ENCODE peak calls at places on chromosomes 1 and 21, in ten cellular contexts. One of them, this sample, is unnamed.

GRCh38 chr1:228372183-228373003 is 34.2 kb downstream of the TRIM11 start:
- DNase-seq in brain microvascular endothelial cell: no peak
- DNase-seq in GM23338: no peak
- DNase-seq in body of pancreas: peak; percentile 65
- DNase-seq in small intestine: peak; percentile 53
- DNase-seq in psoas muscle: peak; percentile 25
- DNase-seq in HepG2: no peak
- DNase-seq in lower lobe of right lung: peak; percentile 52
- DNase-seq in effector memory CD4-positive, alpha-beta T cell: no peak
- DNase-seq in IMR-90: no peak
- DNase-seq in this sample: peak; percentile 3

GRCh38 chr1:6523566-6523965 is 30.7 kb downstream of the NOL9 start:
- DNase-seq in brain microvascular endothelial cell: no peak
- DNase-seq in GM23338: peak; percentile 93
- DNase-seq in body of pancreas: peak; percentile 29
- DNase-seq in small intestine: peak; percentile 37
- DNase-seq in psoas muscle: no peak
- DNase-seq in HepG2: peak; percentile 65
- DNase-seq in lower lobe of right lung: no peak
- DNase-seq in effector memory CD4-positive, alpha-beta T cell: no peak
- DNase-seq in IMR-90: peak; percentile 37
- DNase-seq in this sample: peak; percentile 53

GRCh38 chr1:32828341-32828740 is 10.9 kb downstream of the S100PBP start:
- DNase-seq in brain microvascular endothelial cell: no peak
- DNase-seq in GM23338: peak; percentile 23
- DNase-seq in body of pancreas: no peak
- DNase-seq in small intestine: no peak
- DNase-seq in psoas muscle: no peak
- DNase-seq in HepG2: peak; percentile 39
- DNase-seq in lower lobe of right lung: no peak
- DNase-seq in effector memory CD4-positive, alpha-beta T cell: no peak
- DNase-seq in IMR-90: peak; percentile 28
- DNase-seq in this sample: no peak

GRCh38 chr1:245465666-245466065 is 310.9 kb downstream of the KIF26B start:
- DNase-seq in brain microvascular endothelial cell: no peak
- DNase-seq in GM23338: no peak
- DNase-seq in body of pancreas: no peak
- DNase-seq in small intestine: no peak
- DNase-seq in psoas muscle: no peak
- DNase-seq in HepG2: no peak
- DNase-seq in lower lobe of right lung: no peak
- DNase-seq in effector memory CD4-positive, alpha-beta T cell: no peak
- DNase-seq in IMR-90: no peak
- DNase-seq in this sample: no peak

GRCh38 chr21:15552914-15553491 is 176.8 kb upstream of the USP25 start:
- DNase-seq in brain microvascular endothelial cell: no peak
- DNase-seq in GM23338: peak; percentile 45
- DNase-seq in body of pancreas: no peak
- DNase-seq in small intestine: no peak
- DNase-seq in psoas muscle: no peak
- DNase-seq in HepG2: peak; percentile 35
- DNase-seq in lower lobe of right lung: no peak
- DNase-seq in effector memory CD4-positive, alpha-beta T cell: no peak
- DNase-seq in IMR-90: peak; percentile 1
- DNase-seq in this sample: no peak

GRCh38 chr1:172588296-172589291 is 55.6 kb downstream of the SUCO start:
- DNase-seq in brain microvascular endothelial cell: peak; percentile 93
- DNase-seq in GM23338: no peak
- DNase-seq in body of pancreas: no peak
- DNase-seq in small intestine: no peak
- DNase-seq in psoas muscle: no peak
- DNase-seq in HepG2: peak; percentile 15
- DNase-seq in lower lobe of right lung: no peak
- DNase-seq in effector memory CD4-positive, alpha-beta T cell: no peak
- DNase-seq in IMR-90: peak; percentile 94
- DNase-seq in this sample: no peak

GRCh38 chr1:41559331-41559730 is 74.8 kb upstream of the EDN2 start:
- DNase-seq in brain microvascular endothelial cell: no peak
- DNase-seq in GM23338: no peak
- DNase-seq in body of pancreas: no peak
- DNase-seq in small intestine: no peak
- DNase-seq in psoas muscle: no peak
- DNase-seq in HepG2: no peak
- DNase-seq in lower lobe of right lung: no peak
- DNase-seq in effector memory CD4-positive, alpha-beta T cell: no peak
- DNase-seq in IMR-90: no peak
- DNase-seq in this sample: no peak

GRCh38 chr1:21590116-21590905 is 78.8 kb downstream of the RAP1GAP start:
- DNase-seq in brain microvascular endothelial cell: no peak
- DNase-seq in GM23338: no peak
- DNase-seq in body of pancreas: no peak
- DNase-seq in small intestine: no peak
- DNase-seq in psoas muscle: no peak
- DNase-seq in HepG2: no peak
- DNase-seq in lower lobe of right lung: no peak
- DNase-seq in effector memory CD4-positive, alpha-beta T cell: no peak
- DNase-seq in IMR-90: no peak
- DNase-seq in this sample: no peak

GRCh38 chr1:87510540-87510939 is 181.9 kb downstream of the LMO4 start:
- DNase-seq in brain microvascular endothelial cell: no peak
- DNase-seq in GM23338: no peak
- DNase-seq in body of pancreas: no peak
- DNase-seq in small intestine: no peak
- DNase-seq in psoas muscle: no peak
- DNase-seq in HepG2: no peak
- DNase-seq in lower lobe of right lung: no peak
- DNase-seq in effector memory CD4-positive, alpha-beta T cell: no peak
- DNase-seq in IMR-90: no peak
- DNase-seq in this sample: no peak

GRCh38 chr1:161037661-161038522 is 872 bp downstream of the TSTD1 start:
- DNase-seq in brain microvascular endothelial cell: no peak
- DNase-seq in GM23338: peak; percentile 54
- DNase-seq in body of pancreas: peak; percentile 49
- DNase-seq in small intestine: no peak
- DNase-seq in psoas muscle: no peak
- DNase-seq in HepG2: no peak
- DNase-seq in lower lobe of right lung: peak; percentile 60
- DNase-seq in effector memory CD4-positive, alpha-beta T cell: no peak
- DNase-seq in IMR-90: no peak
- DNase-seq in this sample: no peak
- H3K4me3 ChIP-seq in brain microvascular endothelial cell: peak overlapping the region; percentile 54
- H3K4me3 ChIP-seq in GM23338: peak overlapping the region; percentile 98
- H3K4me3 ChIP-seq in body of pancreas: peak overlapping the region; percentile 24
- H3K4me3 ChIP-seq in small intestine: peak overlapping the region; percentile 68
- H3K4me3 ChIP-seq in psoas muscle: peak overlapping the region; percentile 64
- H3K4me3 ChIP-seq in HepG2: no peak overlapping the region
- H3K4me3 ChIP-seq in lower lobe of right lung: peak overlapping the region; percentile 67
- H3K4me3 ChIP-seq in effector memory CD4-positive, alpha-beta T cell: peak overlapping the region; percentile 68
- H3K4me3 ChIP-seq in IMR-90: no peak overlapping the region
- H3K4me3 ChIP-seq in this sample: peak overlapping the region; percentile 84

GRCh38 chr1:109482242-109482641 is 1.5 kb upstream of the ATXN7L2 start:
- DNase-seq in brain microvascular endothelial cell: no peak
- DNase-seq in GM23338: no peak
- DNase-seq in body of pancreas: no peak
- DNase-seq in small intestine: no peak
- DNase-seq in psoas muscle: no peak
- DNase-seq in HepG2: no peak
- DNase-seq in lower lobe of right lung: no peak
- DNase-seq in effector memory CD4-positive, alpha-beta T cell: no peak
- DNase-seq in IMR-90: no peak
- DNase-seq in this sample: no peak

GRCh38 chr1:109485001-109485400 is 1.3 kb downstream of the ATXN7L2 start:
- DNase-seq in brain microvascular endothelial cell: no peak
- DNase-seq in GM23338: peak; percentile 39
- DNase-seq in body of pancreas: no peak
- DNase-seq in small intestine: no peak
- DNase-seq in psoas muscle: no peak
- DNase-seq in HepG2: no peak
- DNase-seq in lower lobe of right lung: no peak
- DNase-seq in effector memory CD4-positive, alpha-beta T cell: no peak
- DNase-seq in IMR-90: no peak
- DNase-seq in this sample: no peak

GRCh38 chr1:109483658-109484518 is at the start of gene ATXN7L2:
- DNase-seq in brain microvascular endothelial cell: peak; percentile 85
- DNase-seq in GM23338: peak; percentile 96
- DNase-seq in body of pancreas: peak; percentile 94
- DNase-seq in small intestine: peak; percentile 89
- DNase-seq in psoas muscle: peak; percentile 93
- DNase-seq in HepG2: peak; percentile 84
- DNase-seq in lower lobe of right lung: peak; percentile 94
- DNase-seq in effector memory CD4-positive, alpha-beta T cell: peak; percentile 91
- DNase-seq in IMR-90: peak; percentile 89
- DNase-seq in this sample: peak; percentile 94

GRCh38 chr1:109482796-109483638 is 688 bp upstream of the ATXN7L2 start:
- DNase-seq in brain microvascular endothelial cell: no peak
- DNase-seq in GM23338: peak; percentile 77
- DNase-seq in body of pancreas: peak; percentile 22
- DNase-seq in small intestine: no peak
- DNase-seq in psoas muscle: no peak
- DNase-seq in HepG2: no peak
- DNase-seq in lower lobe of right lung: peak; percentile 65
- DNase-seq in effector memory CD4-positive, alpha-beta T cell: peak; percentile 42
- DNase-seq in IMR-90: peak; percentile 13
- DNase-seq in this sample: peak; percentile 81

GRCh38 chr1:109484519-109484975 is 842 bp downstream of the ATXN7L2 start:
- DNase-seq in brain microvascular endothelial cell: no peak
- DNase-seq in GM23338: peak; percentile 74
- DNase-seq in body of pancreas: no peak
- DNase-seq in small intestine: no peak
- DNase-seq in psoas muscle: no peak
- DNase-seq in HepG2: no peak
- DNase-seq in lower lobe of right lung: no peak
- DNase-seq in effector memory CD4-positive, alpha-beta T cell: no peak
- DNase-seq in IMR-90: no peak
- DNase-seq in this sample: no peak
- H3K27ac ChIP-seq in brain microvascular endothelial cell: no peak overlapping the region
- H3K27ac ChIP-seq in GM23338: peak overlapping the region; percentile 85
- H3K27ac ChIP-seq in body of pancreas: no peak overlapping the region
- H3K27ac ChIP-seq in small intestine: no peak overlapping the region
- H3K27ac ChIP-seq in psoas muscle: peak overlapping the region; percentile 98
- H3K27ac ChIP-seq in HepG2: no peak overlapping the region
- H3K27ac ChIP-seq in lower lobe of right lung: peak overlapping the region; percentile 93
- H3K27ac ChIP-seq in effector memory CD4-positive, alpha-beta T cell: peak overlapping the region; percentile 88
- H3K27ac ChIP-seq in IMR-90: peak overlapping the region; percentile 99
- H3K27ac ChIP-seq in this sample: peak overlapping the region; percentile 100

GRCh38 chr21:46122241-46122671 is 24.3 kb downstream of the COL6A2 start:
- DNase-seq in brain microvascular endothelial cell: peak; percentile 84
- DNase-seq in GM23338: no peak
- DNase-seq in body of pancreas: peak; percentile 3
- DNase-seq in small intestine: no peak
- DNase-seq in psoas muscle: no peak
- DNase-seq in HepG2: no peak
- DNase-seq in lower lobe of right lung: peak; percentile 39
- DNase-seq in effector memory CD4-positive, alpha-beta T cell: no peak
- DNase-seq in IMR-90: peak; percentile 78
- DNase-seq in this sample: no peak
- H3K4me3 ChIP-seq in brain microvascular endothelial cell: no peak overlapping the region
- H3K4me3 ChIP-seq in GM23338: no peak overlapping the region
- H3K4me3 ChIP-seq in body of pancreas: no peak overlapping the region
- H3K4me3 ChIP-seq in small intestine: no peak overlapping the region
- H3K4me3 ChIP-seq in psoas muscle: no peak overlapping the region
- H3K4me3 ChIP-seq in HepG2: no peak overlapping the region
- H3K4me3 ChIP-seq in lower lobe of right lung: no peak overlapping the region
- H3K4me3 ChIP-seq in effector memory CD4-positive, alpha-beta T cell: no peak overlapping the region
- H3K4me3 ChIP-seq in IMR-90: no peak overlapping the region
- H3K4me3 ChIP-seq in this sample: no peak overlapping the region

DNA sequence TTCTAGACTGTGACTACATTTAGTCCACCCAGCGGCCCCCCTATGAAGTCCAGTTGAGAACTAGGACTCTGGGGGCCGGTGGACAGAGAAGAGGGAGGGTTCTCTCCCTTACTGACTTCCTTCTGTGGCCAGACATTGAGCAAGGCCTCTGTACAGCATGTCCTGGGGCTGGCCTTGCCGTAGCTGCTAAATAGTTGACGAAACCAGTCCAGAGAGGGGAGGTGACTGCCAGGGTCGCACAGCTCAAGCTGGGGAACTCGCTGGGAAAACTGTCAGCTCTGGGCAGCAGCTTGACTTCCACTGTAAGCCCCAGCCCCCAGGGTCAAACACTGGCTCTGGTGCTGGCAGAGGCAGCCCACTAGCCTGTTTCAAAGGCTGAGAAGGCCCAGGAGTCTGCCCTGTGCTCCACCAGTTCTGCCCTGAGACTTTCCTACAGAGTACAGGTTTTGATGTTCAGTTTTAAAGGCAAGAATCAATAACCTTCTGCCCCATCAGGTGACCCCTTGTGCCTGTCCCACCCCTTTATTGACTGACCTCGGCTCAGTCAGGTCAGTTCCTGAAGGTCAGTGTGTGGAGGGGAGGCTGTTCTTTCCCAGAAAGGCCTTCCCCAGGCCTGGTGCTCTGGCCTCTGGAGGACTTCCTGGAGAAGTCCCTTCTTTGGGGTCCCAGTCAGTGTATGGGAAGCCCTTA is 14.1 kb downstream of the PCSK9 start:
- DNase-seq in brain microvascular endothelial cell: no peak
- DNase-seq in GM23338: no peak
- DNase-seq in body of pancreas: no peak
- DNase-seq in small intestine: no peak
- DNase-seq in psoas muscle: no peak
- DNase-seq in HepG2: peak; percentile 42
- DNase-seq in lower lobe of right lung: peak; percentile 67
- DNase-seq in effector memory CD4-positive, alpha-beta T cell: no peak
- DNase-seq in IMR-90: no peak
- DNase-seq in this sample: no peak
- H3K27ac ChIP-seq in brain microvascular endothelial cell: no peak overlapping the region
- H3K27ac ChIP-seq in GM23338: peak overlapping the region; percentile 39
- H3K27ac ChIP-seq in body of pancreas: no peak overlapping the region
- H3K27ac ChIP-seq in small intestine: no peak overlapping the region
- H3K27ac ChIP-seq in psoas muscle: peak overlapping the region; percentile 30
- H3K27ac ChIP-seq in HepG2: peak overlapping the region; percentile 58
- H3K27ac ChIP-seq in lower lobe of right lung: no peak overlapping the region
- H3K27ac ChIP-seq in effector memory CD4-positive, alpha-beta T cell: no peak overlapping the region
- H3K27ac ChIP-seq in IMR-90: no peak overlapping the region
- H3K27ac ChIP-seq in this sample: no peak overlapping the region

DNA sequence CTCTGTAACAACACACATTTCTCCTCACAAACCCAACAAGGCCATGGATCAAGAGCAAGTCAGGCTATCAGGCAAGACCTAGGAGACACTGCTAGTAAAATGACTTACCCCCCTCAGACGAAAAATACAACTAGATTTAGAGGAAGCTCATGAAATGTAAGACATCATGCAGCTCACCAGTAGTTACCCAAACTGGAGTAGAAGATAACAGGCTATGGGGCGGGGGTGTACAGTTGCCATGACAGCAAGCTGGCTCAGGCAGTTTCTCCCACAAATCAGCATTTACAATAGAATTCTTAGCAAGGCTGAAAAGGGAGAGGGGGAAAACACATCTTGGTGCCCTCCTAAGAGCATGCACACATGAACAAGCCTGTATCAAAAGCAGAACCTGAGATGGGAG is 13.9 kb downstream of the TPM3 start:
- DNase-seq in brain microvascular endothelial cell: no peak
- DNase-seq in GM23338: no peak
- DNase-seq in body of pancreas: no peak
- DNase-seq in small intestine: no peak
- DNase-seq in psoas muscle: no peak
- DNase-seq in HepG2: no peak
- DNase-seq in lower lobe of right lung: no peak
- DNase-seq in effector memory CD4-positive, alpha-beta T cell: no peak
- DNase-seq in IMR-90: no peak
- DNase-seq in this sample: no peak
- H3K4me3 ChIP-seq in brain microvascular endothelial cell: no peak overlapping the region
- H3K4me3 ChIP-seq in GM23338: no peak overlapping the region
- H3K4me3 ChIP-seq in body of pancreas: no peak overlapping the region
- H3K4me3 ChIP-seq in small intestine: no peak overlapping the region
- H3K4me3 ChIP-seq in psoas muscle: no peak overlapping the region
- H3K4me3 ChIP-seq in HepG2: no peak overlapping the region
- H3K4me3 ChIP-seq in lower lobe of right lung: no peak overlapping the region
- H3K4me3 ChIP-seq in effector memory CD4-positive, alpha-beta T cell: no peak overlapping the region
- H3K4me3 ChIP-seq in IMR-90: no peak overlapping the region
- H3K4me3 ChIP-seq in this sample: no peak overlapping the region